ENCODE peak calls at places on chromosomes 7 and 10, in four cellular contexts. One of them, this sample, is unnamed.

GRCh38 chr10:112790030-112790429 is 160.0 kb upstream of the TCF7L2 start:
- DNase-seq in CD4-positive, alpha-beta T cell: no peak
- DNase-seq in colonic mucosa: peak
- DNase-seq in MM.1S: no peak
- DNase-seq in this sample: no peak

GRCh38 chr10:49508249-49508648 is 30.7 kb downstream of the ERCC6 start:
- DNase-seq in CD4-positive, alpha-beta T cell: peak
- DNase-seq in colonic mucosa: no peak
- DNase-seq in MM.1S: no peak
- DNase-seq in this sample: no peak

GRCh38 chr7:87231243-87231642 is 11.7 kb upstream of the TMEM243 start:
- DNase-seq in CD4-positive, alpha-beta T cell: no peak
- DNase-seq in colonic mucosa: no peak
- DNase-seq in MM.1S: no peak
- DNase-seq in this sample: no peak

GRCh38 chr10:119608316-119609155 is 11.8 kb upstream of the TIAL1 start:
- DNase-seq in CD4-positive, alpha-beta T cell: peak
- DNase-seq in colonic mucosa: peak
- DNase-seq in MM.1S: no peak
- DNase-seq in this sample: peak

GRCh38 chr7:159036916-159037605 is 107.6 kb downstream of the VIPR2 start:
- DNase-seq in CD4-positive, alpha-beta T cell: no peak
- DNase-seq in colonic mucosa: no peak
- DNase-seq in MM.1S: no peak
- DNase-seq in this sample: no peak

GRCh38 chr7:135175931-135176330 is 5.4 kb upstream of the CYREN start:
- DNase-seq in CD4-positive, alpha-beta T cell: no peak
- DNase-seq in colonic mucosa: no peak
- DNase-seq in MM.1S: no peak
- DNase-seq in this sample: no peak

GRCh38 chr10:42973411-42973810 is 103.5 kb upstream of the RET start:
- DNase-seq in CD4-positive, alpha-beta T cell: no peak
- DNase-seq in colonic mucosa: no peak
- DNase-seq in MM.1S: no peak
- DNase-seq in this sample: no peak

GRCh38 chr10:112955736-112956421 is 5.8 kb downstream of the TCF7L2 start:
- DNase-seq in CD4-positive, alpha-beta T cell: no peak
- DNase-seq in colonic mucosa: peak
- DNase-seq in MM.1S: no peak
- DNase-seq in this sample: peak

GRCh38 chr7:30869794-30870491 is 41.7 kb upstream of the AQP1 start:
- DNase-seq in CD4-positive, alpha-beta T cell: no peak
- DNase-seq in colonic mucosa: no peak
- DNase-seq in MM.1S: no peak
- DNase-seq in this sample: no peak

GRCh38 chr7:28804990-28805389 is 153.1 kb downstream of the TRIL start:
- DNase-seq in CD4-positive, alpha-beta T cell: no peak
- DNase-seq in colonic mucosa: no peak
- DNase-seq in MM.1S: no peak
- DNase-seq in this sample: peak

GRCh38 chr10:133464582-133465031 is 10.9 kb downstream of the SCART1 start:
- DNase-seq in CD4-positive, alpha-beta T cell: no peak
- DNase-seq in colonic mucosa: peak
- DNase-seq in MM.1S: no peak
- DNase-seq in this sample: no peak

GRCh38 chr10:4546500-4546899 is 279.5 kb upstream of the AKR1E2 start:
- DNase-seq in CD4-positive, alpha-beta T cell: no peak
- DNase-seq in colonic mucosa: no peak
- DNase-seq in MM.1S: no peak
- DNase-seq in this sample: peak

GRCh38 chr10:67612577-67613537 is 83.1 kb downstream of the CTNNA3 start:
- DNase-seq in CD4-positive, alpha-beta T cell: peak
- DNase-seq in colonic mucosa: no peak
- DNase-seq in MM.1S: peak
- DNase-seq in this sample: peak

GRCh38 chr7:112006071-112006470 is 200.1 kb downstream of the DOCK4 start:
- DNase-seq in CD4-positive, alpha-beta T cell: no peak
- DNase-seq in colonic mucosa: no peak
- DNase-seq in MM.1S: no peak
- DNase-seq in this sample: no peak

GRCh38 chr7:149147730-149148653 is 739 bp downstream of the ZNF398 start:
- DNase-seq in CD4-positive, alpha-beta T cell: peak
- DNase-seq in colonic mucosa: peak
- DNase-seq in MM.1S: peak
- DNase-seq in this sample: peak

GRCh38 chr7:129643545-129644170 is 32.1 kb downstream of the NRF1 start:
- DNase-seq in CD4-positive, alpha-beta T cell: no peak
- DNase-seq in colonic mucosa: no peak
- DNase-seq in MM.1S: no peak
- DNase-seq in this sample: no peak

GRCh38 chr10:62779487-62780248 is 24.9 kb upstream of the ADO start:
- DNase-seq in CD4-positive, alpha-beta T cell: peak
- DNase-seq in colonic mucosa: peak
- DNase-seq in MM.1S: peak
- DNase-seq in this sample: no peak

GRCh38 chr7:40918701-40919271 is 784.0 kb downstream of the SUGCT start:
- DNase-seq in CD4-positive, alpha-beta T cell: no peak
- DNase-seq in colonic mucosa: no peak
- DNase-seq in MM.1S: no peak
- DNase-seq in this sample: peak

GRCh38 chr7:102449136-102449535 is 15.5 kb downstream of the ALKBH4 start:
- DNase-seq in CD4-positive, alpha-beta T cell: no peak
- DNase-seq in colonic mucosa: no peak
- DNase-seq in MM.1S: no peak
- DNase-seq in this sample: no peak

GRCh38 chr7:90211391-90212148 is at the start of gene STEAP2:
- DNase-seq in CD4-positive, alpha-beta T cell: no peak
- DNase-seq in colonic mucosa: peak
- DNase-seq in MM.1S: peak
- DNase-seq in this sample: peak

GRCh38 chr10:117175215-117175900 is 21.9 kb upstream of the KCNK18 start:
- DNase-seq in CD4-positive, alpha-beta T cell: peak
- DNase-seq in colonic mucosa: peak
- DNase-seq in MM.1S: peak
- DNase-seq in this sample: no peak

GRCh38 chr10:76881477-76882220 is 756.0 kb downstream of the KCNMA1 start:
- DNase-seq in CD4-positive, alpha-beta T cell: no peak
- DNase-seq in colonic mucosa: no peak
- DNase-seq in MM.1S: peak
- DNase-seq in this sample: peak

GRCh38 chr10:27760867-27761266 is 15.2 kb upstream of the MKX start:
- DNase-seq in CD4-positive, alpha-beta T cell: no peak
- DNase-seq in colonic mucosa: no peak
- DNase-seq in MM.1S: no peak
- DNase-seq in this sample: no peak

GRCh38 chr10:27759483-27760281 is 14.1 kb upstream of the MKX start:
- DNase-seq in CD4-positive, alpha-beta T cell: no peak
- DNase-seq in colonic mucosa: no peak
- DNase-seq in MM.1S: no peak
- DNase-seq in this sample: no peak
- TF ChIP-seq CTCF in CD4-positive, alpha-beta T cell: no peak
- TF ChIP-seq CTCF in colonic mucosa: no peak
- TF ChIP-seq CTCF in MM.1S: peak
- TF ChIP-seq CTCF in this sample: no peak

GRCh38 chr7:99625961-99626360 is 9.2 kb downstream of the ZSCAN25 start:
- DNase-seq in CD4-positive, alpha-beta T cell: no peak
- DNase-seq in colonic mucosa: no peak
- DNase-seq in MM.1S: no peak
- DNase-seq in this sample: no peak

GRCh38 chr7:99625321-99625720 is 8.6 kb downstream of the ZSCAN25 start:
- DNase-seq in CD4-positive, alpha-beta T cell: no peak
- DNase-seq in colonic mucosa: no peak
- DNase-seq in MM.1S: no peak
- DNase-seq in this sample: no peak

GRCh38 chr7:99623091-99623693 is 6.4 kb downstream of the ZSCAN25 start:
- DNase-seq in CD4-positive, alpha-beta T cell: no peak
- DNase-seq in colonic mucosa: no peak
- DNase-seq in MM.1S: no peak
- DNase-seq in this sample: no peak

GRCh38 chr7:99623702-99624447 is 7.1 kb downstream of the ZSCAN25 start:
- DNase-seq in CD4-positive, alpha-beta T cell: peak
- DNase-seq in colonic mucosa: no peak
- DNase-seq in MM.1S: no peak
- DNase-seq in this sample: no peak

GRCh38 chr7:99624487-99624886 is 7.7 kb downstream of the ZSCAN25 start:
- DNase-seq in CD4-positive, alpha-beta T cell: peak
- DNase-seq in colonic mucosa: no peak
- DNase-seq in MM.1S: no peak
- DNase-seq in this sample: no peak
- TF ChIP-seq CTCF in CD4-positive, alpha-beta T cell: no peak
- TF ChIP-seq CTCF in colonic mucosa: no peak
- TF ChIP-seq CTCF in MM.1S: no peak
- TF ChIP-seq CTCF in this sample: no peak

GRCh38 chr10:46022978-46023702 is 7.3 kb downstream of the NCOA4 start:
- DNase-seq in CD4-positive, alpha-beta T cell: peak
- DNase-seq in colonic mucosa: peak
- DNase-seq in MM.1S: peak
- DNase-seq in this sample: peak
- TF ChIP-seq CTCF in CD4-positive, alpha-beta T cell: no peak
- TF ChIP-seq CTCF in colonic mucosa: no peak
- TF ChIP-seq CTCF in MM.1S: peak
- TF ChIP-seq CTCF in this sample: peak

GRCh38 chr10:101010329-101010728 is 10.7 kb downstream of the LZTS2 start:
- DNase-seq in CD4-positive, alpha-beta T cell: no peak
- DNase-seq in colonic mucosa: no peak
- DNase-seq in MM.1S: no peak
- DNase-seq in this sample: no peak

GRCh38 chr10:101013365-101013825 is 13.8 kb downstream of the LZTS2 start:
- DNase-seq in CD4-positive, alpha-beta T cell: no peak
- DNase-seq in colonic mucosa: no peak
- DNase-seq in MM.1S: no peak
- DNase-seq in this sample: no peak

GRCh38 chr10:101014230-101014884 is 14.7 kb downstream of the LZTS2 start:
- DNase-seq in CD4-positive, alpha-beta T cell: peak
- DNase-seq in colonic mucosa: peak
- DNase-seq in MM.1S: peak
- DNase-seq in this sample: peak

GRCh38 chr10:101012525-101013364 is 13.1 kb downstream of the LZTS2 start:
- DNase-seq in CD4-positive, alpha-beta T cell: peak
- DNase-seq in colonic mucosa: peak
- DNase-seq in MM.1S: peak
- DNase-seq in this sample: peak

DNA sequence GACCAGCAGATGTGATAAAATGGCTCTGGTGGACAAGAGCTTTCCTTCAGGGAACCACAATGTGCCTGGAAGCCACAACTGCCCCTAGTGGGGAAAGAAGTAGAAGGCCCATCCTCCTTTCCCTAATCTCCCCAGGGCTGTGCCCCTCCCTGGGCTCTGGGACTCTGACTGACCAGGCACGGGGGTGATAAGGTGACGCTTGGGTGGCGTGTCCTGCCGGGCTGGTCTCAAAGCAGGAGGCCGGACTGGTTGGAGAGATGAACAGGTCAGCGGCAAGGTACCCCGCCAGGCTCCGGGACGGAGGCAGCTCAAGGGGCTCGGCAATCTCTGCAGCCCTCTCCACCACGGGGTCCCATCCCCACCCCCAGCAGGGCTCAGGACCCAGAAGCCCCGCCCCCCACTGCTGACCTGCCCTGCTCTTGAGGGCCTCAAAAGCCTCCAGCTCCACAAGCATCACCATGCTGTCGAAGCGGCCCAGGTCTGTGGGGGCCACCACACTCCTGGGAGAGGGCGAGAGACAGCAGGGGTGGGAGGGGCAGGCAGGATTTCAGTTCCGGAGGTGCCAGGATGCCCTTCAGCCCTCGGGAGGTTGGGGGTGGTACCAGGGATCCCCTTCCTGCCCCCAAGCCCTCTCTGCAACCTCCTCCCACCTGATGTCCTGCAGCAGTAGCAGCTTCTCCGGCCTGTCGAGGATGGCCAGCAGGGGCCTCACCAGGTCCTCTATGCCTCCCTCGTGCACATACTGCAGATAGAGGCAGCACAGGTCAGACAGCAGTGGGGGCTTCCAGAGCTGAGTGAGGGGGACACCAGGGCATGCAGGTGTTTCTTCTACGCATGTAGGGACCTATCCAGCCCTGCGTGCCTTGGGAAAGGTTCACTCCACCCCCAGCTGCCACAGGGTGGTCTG is 12.2 kb downstream of the LZTS2 start:
- DNase-seq in CD4-positive, alpha-beta T cell: no peak
- DNase-seq in colonic mucosa: no peak
- DNase-seq in MM.1S: no peak
- DNase-seq in this sample: no peak
- TF ChIP-seq CTCF in CD4-positive, alpha-beta T cell: no peak
- TF ChIP-seq CTCF in colonic mucosa: no peak
- TF ChIP-seq CTCF in MM.1S: peak
- TF ChIP-seq CTCF in this sample: peak

GRCh38 chr7:152711444-152711944 is 35.6 kb upstream of the XRCC2 start:
- DNase-seq in CD4-positive, alpha-beta T cell: no peak
- DNase-seq in colonic mucosa: no peak
- DNase-seq in MM.1S: no peak
- DNase-seq in this sample: no peak
- TF ChIP-seq CTCF in CD4-positive, alpha-beta T cell: no peak
- TF ChIP-seq CTCF in colonic mucosa: no peak
- TF ChIP-seq CTCF in MM.1S: no peak
- TF ChIP-seq CTCF in this sample: no peak